ENCODE peak calls at places on chromosomes 3 and 15, in four cellular contexts. P is HepG2, F is HEK293T, A is K562. Q is an unnamed sample.

GRCh38 chr15:46703352-46703861 is 1013.9 kb upstream of the SEMA6D start:
- DNase-seq in P (no peak), F (no peak), A (no peak), Q (no peak)

GRCh38 chr15:74461847-74462511 is 1.0 kb upstream of the UBL7 start:
- DNase-seq in P (no peak), F (peak), A (no peak), Q (no peak)

GRCh38 chr3:151445283-151446001 is 15.4 kb downstream of the IGSF10 start:
- DNase-seq in P (no peak), F (no peak), A (no peak), Q (no peak)

GRCh38 chr3:25156526-25157075 is 271.5 kb upstream of the RARB start:
- DNase-seq in P (no peak), F (no peak), A (no peak), Q (no peak)

GRCh38 chr15:39287322-39288195 is 293.3 kb upstream of the THBS1 start:
- DNase-seq in P (no peak), F (no peak), A (no peak), Q (no peak)

GRCh38 chr3:11558002-11558401 is 85.7 kb downstream of the VGLL4 start:
- DNase-seq in P (no peak), F (no peak), A (no peak), Q (no peak)

GRCh38 chr15:77721963-77722362 is 89.3 kb upstream of the LINGO1 start:
- DNase-seq in P (no peak), F (no peak), A (no peak), Q (no peak)

GRCh38 chr3:24197809-24198208 is 252.7 kb downstream of the NR1D2 start:
- DNase-seq in P (peak), F (no peak), A (no peak), Q (peak)

GRCh38 chr15:85128636-85129035 is 147.0 kb downstream of the PDE8A start:
- DNase-seq in P (no peak), F (no peak), A (no peak), Q (no peak)

GRCh38 chr15:85120351-85121113 is 138.9 kb downstream of the PDE8A start:
- DNase-seq in P (no peak), F (no peak), A (peak), Q (no peak)

GRCh38 chr15:85129881-85130280 is 148.2 kb downstream of the PDE8A start:
- DNase-seq in P (no peak), F (no peak), A (no peak), Q (no peak)

GRCh38 chr15:85124173-85124572 is 142.5 kb downstream of the PDE8A start:
- DNase-seq in P (no peak), F (no peak), A (no peak), Q (no peak)

GRCh38 chr15:85125056-85125661 is 143.5 kb downstream of the PDE8A start:
- DNase-seq in P (no peak), F (no peak), A (no peak), Q (no peak)
- TF ChIP-seq ELF4 in P (no peak), F (no peak), A (no peak), Q (no peak)

GRCh38 chr3:119310052-119310451 is 15.9 kb downstream of the ARHGAP31 start:
- DNase-seq in P (no peak), F (no peak), A (no peak), Q (no peak)
- TF ChIP-seq ELF4 in P (no peak), F (no peak), A (no peak), Q (no peak)

DNA sequence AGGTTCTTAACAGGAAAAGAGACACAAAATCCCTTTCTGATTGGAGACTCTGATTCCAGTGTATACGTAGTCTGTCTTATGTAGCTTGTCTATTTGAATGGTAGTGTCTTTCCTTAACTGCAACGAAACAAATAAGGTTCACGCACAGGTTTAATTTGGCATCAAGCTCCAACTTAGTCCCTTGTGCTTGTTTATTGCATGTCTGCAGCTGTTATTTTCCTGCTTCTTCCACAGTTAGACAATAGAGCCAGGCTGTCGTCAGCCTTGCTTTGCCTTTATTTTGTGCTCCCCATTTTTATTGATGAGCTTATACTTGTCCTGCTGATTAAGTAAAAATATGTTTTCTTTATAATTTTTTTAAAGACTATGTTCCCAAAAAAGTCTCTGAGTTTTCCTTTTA is 152.7 kb upstream of the CDIN1 start:
- DNase-seq in P (no peak), F (no peak), A (no peak), Q (no peak)
- TF ChIP-seq ELF4 in P (no peak), F (no peak), A (no peak), Q (no peak)

DNA sequence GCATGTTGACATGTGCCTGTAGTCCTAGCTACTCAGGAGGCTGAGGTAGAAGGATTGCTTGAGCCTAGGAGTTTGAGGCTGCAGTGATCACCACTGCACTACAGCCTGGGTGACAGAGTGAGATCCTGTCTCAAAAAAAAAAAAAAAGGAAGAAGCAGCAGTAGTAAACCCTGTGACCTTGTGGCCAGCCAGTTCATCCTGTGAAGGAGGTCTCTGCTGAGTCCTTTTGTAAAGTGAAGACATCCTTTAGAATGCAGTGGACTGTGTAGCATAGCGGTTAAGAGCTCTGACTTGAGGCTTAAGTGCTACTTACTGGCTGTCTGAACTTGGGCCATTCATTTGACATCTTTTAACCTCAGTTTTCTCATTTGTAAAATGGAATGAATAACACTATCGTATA is 8.3 kb downstream of the EXOSC7 start:
- DNase-seq in P (no peak), F (no peak), A (no peak), Q (no peak)
- TF ChIP-seq ELF4 in P (no peak), F (no peak), A (no peak), Q (no peak)

Q was measured in WTC11.